ENCODE peak calls at places on chromosomes 11 and 22, in five cellular contexts. E is NCI-H1105 treated with DMSO at 0.1 percent for 48 hours; B is naive thymus-derived CD8-positive, alpha-beta T cell; Q is hypothalamus; N is stimulated activated CD8-positive, alpha-beta memory T cell treated with anti-CD3 and anti-CD28 coated beads, Interleukin-2, amount 100 ng/mL, for 1 hour. T is an unnamed sample.
A peak's percentile ranks its signal among the peaks of the same experiment; 100 is the strongest.

GRCh38 chr11:120125509-120125908 is 12.4 kb downstream of the TRIM29 start:
- DNase-seq in E (no peak), N (no peak), Q (no peak), B (no peak), T (no peak)

GRCh38 chr22:31039393-31039792 is 41.7 kb upstream of the SMTN start:
- DNase-seq in Q (no peak), B (no peak), N (no peak), E (no peak), T (no peak)

GRCh38 chr11:112280268-112281126 is 19.8 kb upstream of the PLET1 start:
- DNase-seq in E (peak; percentile 92), B (peak; percentile 55), N (peak; percentile 12), Q (peak; percentile 60), T (peak; percentile 76)

GRCh38 chr11:126358763-126359160 is 3.3 kb downstream of the ST3GAL4 start:
- DNase-seq in N (no peak), Q (no peak), B (no peak), E (no peak), T (no peak)

GRCh38 chr22:30905696-30906341 is 62.8 kb downstream of the MORC2 start:
- DNase-seq in N (no peak), Q (no peak), B (no peak), E (no peak), T (no peak)

GRCh38 chr11:84673753-84674152 is 953.4 kb downstream of the DLG2 start:
- DNase-seq in E (peak; percentile 74), Q (peak; percentile 36), N (no peak), B (no peak), T (peak; percentile 39)

GRCh38 chr11:130674686-130675085 is 226.2 kb downstream of the ADAMTS15 start:
- DNase-seq in E (no peak), Q (no peak), B (no peak), N (no peak), T (no peak)

GRCh38 chr11:106288988-106289387 is 211.5 kb downstream of the AASDHPPT start:
- DNase-seq in B (no peak), N (no peak), Q (no peak), E (no peak), T (no peak)

GRCh38 chr11:64060861-64061444 is 25.2 kb downstream of the FLRT1 start:
- DNase-seq in E (peak; percentile 76), Q (peak; percentile 59), B (peak; percentile 39), N (peak; percentile 24), T (peak; percentile 73)

GRCh38 chr22:17213976-17214375 is 5.3 kb downstream of the ADA2 start:
- DNase-seq in Q (no peak), B (peak; percentile 43), E (no peak), N (no peak), T (peak; percentile 62)

GRCh38 chr22:38034278-38034882 is 22.8 kb upstream of the PICK1 start:
- DNase-seq in B (no peak), E (no peak), Q (peak; percentile 80), N (no peak), T (peak; percentile 87)

GRCh38 chr22:47835726-47836125 is 1073.3 kb downstream of the TBC1D22A start:
- DNase-seq in E (no peak), N (no peak), Q (no peak), B (no peak), T (no peak)

GRCh38 chr22:49400866-49401598 is 426.6 kb downstream of the BRD1 start:
- DNase-seq in N (no peak), Q (no peak), B (no peak), E (no peak), T (peak; percentile 13)

GRCh38 chr11:2522636-2523255 is 77.9 kb downstream of the KCNQ1 start:
- DNase-seq in B (no peak), N (no peak), E (no peak), Q (no peak), T (peak; percentile 19)

GRCh38 chr11:130390071-130390758 is 38.2 kb downstream of the ADAMTS8 start:
- DNase-seq in N (no peak), B (no peak), Q (peak; percentile 49), E (peak; percentile 28), T (no peak)

GRCh38 chr11:77705195-77705876 is 67.7 kb upstream of the CLNS1A start:
- DNase-seq in B (no peak), E (no peak), N (no peak), Q (no peak), T (no peak)

GRCh38 chr11:38305682-38306081 is 1707.6 kb upstream of the RAG2 start:
- DNase-seq in Q (no peak), N (no peak), E (no peak), B (no peak), T (no peak)

GRCh38 chr11:2862395-2862949 is 23.1 kb downstream of the CDKN1C start:
- DNase-seq in E (no peak), B (no peak), N (no peak), Q (no peak), T (peak; percentile 86)

GRCh38 chr11:11545285-11546275 is 76.2 kb downstream of the GALNT18 start:
- DNase-seq in B (no peak), E (no peak), N (no peak), Q (no peak), T (peak; percentile 52)

GRCh38 chr11:62792193-62792575 is 378 bp upstream of the TMEM223 start:
- DNase-seq in B (peak; percentile 18), Q (peak; percentile 25), E (no peak), N (no peak), T (peak; percentile 52)

GRCh38 chr11:63762662-63763505 is 5.7 kb downstream of the ZFTA start:
- DNase-seq in B (no peak), N (no peak), E (peak; percentile 62), Q (peak; percentile 69), T (peak; percentile 58)

GRCh38 chr22:35322126-35322525 is 22.4 kb downstream of the TOM1 start:
- DNase-seq in B (no peak), E (no peak), Q (no peak), N (no peak), T (no peak)

GRCh38 chr11:122723576-122723975 is 68.1 kb downstream of the UBASH3B start:
- DNase-seq in E (no peak), B (no peak), N (no peak), Q (no peak), T (no peak)

GRCh38 chr11:90639687-90640086 is 416.8 kb upstream of the CHORDC1 start:
- DNase-seq in N (no peak), Q (no peak), E (no peak), B (no peak), T (no peak)

GRCh38 chr11:61134801-61135257 is 26.4 kb downstream of the VPS37C start:
- DNase-seq in B (no peak), N (no peak), Q (peak; percentile 17), E (no peak), T (no peak)

GRCh38 chr11:100942016-100942415 is 187.6 kb downstream of the PGR start:
- DNase-seq in E (peak; percentile 6), B (no peak), Q (no peak), N (no peak), T (no peak)

GRCh38 chr22:46149493-46149997 is 781 bp upstream of the PPARA start:
- DNase-seq in Q (peak; percentile 57), N (no peak), B (peak; percentile 45), E (peak; percentile 65), T (peak; percentile 71)

GRCh38 chr22:20430641-20431519 is 6.7 kb downstream of the SCARF2 start:
- DNase-seq in Q (no peak), E (peak; percentile 49), N (peak; percentile 33), B (peak; percentile 36), T (peak; percentile 69)

GRCh38 chr22:39617342-39617741 is 46.8 kb downstream of the CACNA1I start:
- DNase-seq in E (no peak), Q (no peak), N (no peak), B (no peak), T (no peak)

T was measured in H9.